ENCODE peak calls at places on chromosomes 16 and 17, in nine cellular contexts. B, S, H, T, L, U, K, X and E are unnamed samples. For H3K4me1, the result is how much of the 10 kb centered on the place peaks cover.

GRCh38 chr16:75305364-75306101 is 54.1 kb upstream of the BCAR1 start:
- DNase-seq in U (no peak), H (no peak), L (peak), X (peak), S (no peak), B (peak), T (peak), K (peak), E (no peak)

GRCh38 chr17:80892900-80893603 is 98.6 kb upstream of the CHMP6 start:
- DNase-seq in S (no peak), X (no peak), K (peak), L (no peak), B (peak), U (no peak), T (peak), H (no peak), E (no peak)

GRCh38 chr16:84569382-84569987 is 48.4 kb downstream of the COTL1 start:
- DNase-seq in K (no peak), S (no peak), T (no peak), U (no peak), H (no peak), X (no peak), B (no peak), L (peak), E (no peak)

GRCh38 chr16:10663146-10663545 is 31.6 kb downstream of the TEKT5 start:
- DNase-seq in X (no peak), K (no peak), H (no peak), B (no peak), U (no peak), L (no peak), S (no peak), T (no peak), E (no peak)

GRCh38 chr17:9115446-9116265 is 94.3 kb downstream of the NTN1 start:
- DNase-seq in H (peak), S (no peak), B (no peak), L (peak), X (peak), K (no peak), T (peak), U (peak), E (no peak)

GRCh38 chr17:44778656-44779210 is 19.9 kb downstream of the ADAM11 start:
- DNase-seq in T (no peak), S (no peak), X (no peak), B (no peak), K (no peak), U (no peak), L (no peak), H (no peak), E (no peak)

GRCh38 chr17:2192367-2193028 is 111.1 kb downstream of the SMG6 start:
- DNase-seq in B (peak), H (no peak), X (peak), T (peak), U (no peak), L (no peak), S (peak), K (peak), E (no peak)

GRCh38 chr17:60354223-60354622 is 37.7 kb downstream of the USP32 start:
- DNase-seq in B (peak), S (no peak), U (no peak), K (no peak), X (no peak), T (peak), L (peak), H (no peak), E (no peak)

GRCh38 chr16:79229371-79229770 is 371.2 kb downstream of the MAF start:
- DNase-seq in K (no peak), X (no peak), L (no peak), B (no peak), U (no peak), T (no peak), H (no peak), S (no peak), E (no peak)

GRCh38 chr17:13477180-13477611 is 124.5 kb downstream of the HS3ST3A1 start:
- DNase-seq in L (peak), H (no peak), K (no peak), B (peak), X (no peak), S (no peak), T (peak), U (no peak), E (no peak)

GRCh38 chr17:45361451-45361850 is 44.6 kb upstream of the MAP3K14 start:
- DNase-seq in X (no peak), S (no peak), B (no peak), T (no peak), L (no peak), H (no peak), U (no peak), K (no peak), E (no peak)

GRCh38 chr16:88746511-88746910 is 38.5 kb downstream of the PIEZO1 start:
- DNase-seq in S (no peak), K (no peak), L (no peak), H (no peak), T (no peak), X (no peak), U (no peak), B (no peak), E (no peak)

GRCh38 chr17:60941028-60941427 is 263.4 kb downstream of the BCAS3 start:
- DNase-seq in B (no peak), L (peak), H (no peak), T (peak), S (no peak), U (peak), X (no peak), K (no peak), E (no peak)

DNA sequence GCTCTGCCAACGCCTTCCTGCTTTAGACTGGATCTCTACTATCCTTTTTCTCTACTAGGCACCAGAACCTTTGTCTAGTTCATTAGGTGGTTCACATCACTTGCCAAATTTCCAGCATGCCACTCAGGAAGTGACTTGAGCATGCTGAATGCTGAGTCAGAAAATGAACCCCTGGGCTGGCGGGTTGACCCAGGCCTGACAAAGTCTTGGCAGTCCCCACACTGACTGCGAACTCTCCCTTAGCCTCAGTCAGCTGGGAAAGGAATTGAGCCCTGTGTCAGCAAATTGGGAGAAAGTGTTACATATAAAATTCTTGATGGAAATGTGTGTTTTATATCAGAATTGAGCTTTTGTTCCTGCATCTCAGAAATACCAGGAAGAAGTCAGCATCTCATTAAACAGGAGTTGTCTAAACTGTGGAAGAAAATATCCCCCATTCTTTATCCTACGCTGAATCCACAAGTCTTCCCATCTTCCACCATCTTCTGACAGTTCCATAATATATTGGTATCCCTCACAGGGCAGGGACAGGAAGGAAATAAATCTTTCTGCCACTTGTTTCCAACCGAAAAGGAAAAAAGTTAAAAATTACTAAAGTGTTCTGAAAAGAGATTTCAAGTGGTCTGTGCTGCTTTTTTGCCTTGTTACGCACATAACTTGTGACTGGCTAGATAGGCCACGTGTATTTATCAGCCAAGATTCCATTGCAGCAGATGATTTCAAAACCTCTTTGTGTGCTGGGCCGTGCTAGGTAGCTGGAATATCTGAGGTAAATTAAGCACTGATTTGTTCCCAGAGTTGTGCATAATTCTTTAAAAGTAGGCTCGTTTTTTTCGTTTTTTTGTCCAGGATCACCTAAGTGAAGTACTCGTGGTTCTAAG is 16.7 kb upstream of the SLC12A3 start:
- DNase-seq in H (no peak), B (peak), L (no peak), T (peak), X (no peak), S (no peak), K (no peak), U (no peak), E (peak)
- H3K4me1 ChIP-seq in H (under half), B (under half), L (under half), T (under half), X (under half), S (under half), K (under half), U (under half), E (under half)

DNA sequence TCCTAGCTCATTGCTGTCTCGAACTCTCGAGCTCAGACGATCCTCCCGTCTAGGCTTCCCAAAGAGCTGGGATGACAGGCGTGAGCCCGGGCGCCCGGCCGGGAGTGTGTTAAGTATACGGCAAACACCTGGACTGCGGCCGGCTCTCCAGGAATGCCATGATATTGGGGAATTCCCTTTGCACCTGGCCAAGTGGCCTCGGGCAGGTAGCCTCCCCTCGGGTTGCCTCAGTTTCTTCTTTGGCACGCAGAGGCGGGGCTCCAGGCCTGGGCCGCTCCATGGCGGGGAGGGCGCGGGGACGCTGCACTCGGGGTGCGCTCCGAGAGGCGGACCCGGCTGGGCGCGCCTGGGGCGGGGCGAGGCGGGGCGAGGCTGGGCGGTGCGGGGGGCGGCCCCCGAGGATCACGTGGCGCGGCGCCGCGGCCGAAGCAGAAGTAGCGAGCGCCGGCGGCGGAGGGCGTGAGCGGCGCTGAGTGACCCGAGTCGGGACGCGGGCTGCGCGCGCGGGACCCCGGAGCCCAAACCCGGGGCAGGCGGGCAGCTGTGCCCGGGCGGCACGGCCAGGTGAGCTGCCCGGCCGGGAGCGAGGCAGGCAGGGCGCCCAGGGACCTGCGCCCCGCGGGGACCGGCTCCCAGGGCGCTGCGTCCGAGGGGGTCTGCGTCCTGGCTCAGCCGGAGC is at the start of gene PLCG2:
- DNase-seq in X (peak), U (peak), K (peak), L (peak), B (peak), S (peak), H (peak), T (peak), E (peak)
- TF ChIP-seq EZH2phosphoT487 in X (no peak), U (no peak), K (no peak), L (no peak), B (no peak), S (no peak), H (no peak), T (no peak), E (no peak)

GRCh38 chr16:85600905-85601639 is 12.1 kb upstream of the GSE1 start:
- DNase-seq in T (no peak), K (no peak), U (no peak), H (no peak), L (no peak), X (no peak), S (no peak), B (no peak), E (no peak)
- H3K4me1 ChIP-seq in T (under half), K (under half), U (half or more), H (under half), L (under half), X (under half), S (under half), B (under half), E (under half)

GRCh38 chr17:72361892-72362291 is 241.1 kb downstream of the SOX9 start:
- DNase-seq in U (no peak), X (no peak), H (no peak), B (peak), L (no peak), S (no peak), K (no peak), T (no peak), E (no peak)

GRCh38 chr17:72360386-72360940 is 239.6 kb downstream of the SOX9 start:
- DNase-seq in H (no peak), X (no peak), U (no peak), L (no peak), T (no peak), K (no peak), B (no peak), S (no peak), E (no peak)

GRCh38 chr17:72359811-72360210 is 239.0 kb downstream of the SOX9 start:
- DNase-seq in H (no peak), T (peak), B (peak), K (no peak), U (no peak), L (no peak), S (no peak), X (no peak), E (no peak)

GRCh38 chr17:72363336-72363620 is 242.5 kb downstream of the SOX9 start:
- DNase-seq in L (no peak), H (no peak), U (no peak), X (peak), B (no peak), K (no peak), T (peak), S (no peak), E (no peak)

DNA sequence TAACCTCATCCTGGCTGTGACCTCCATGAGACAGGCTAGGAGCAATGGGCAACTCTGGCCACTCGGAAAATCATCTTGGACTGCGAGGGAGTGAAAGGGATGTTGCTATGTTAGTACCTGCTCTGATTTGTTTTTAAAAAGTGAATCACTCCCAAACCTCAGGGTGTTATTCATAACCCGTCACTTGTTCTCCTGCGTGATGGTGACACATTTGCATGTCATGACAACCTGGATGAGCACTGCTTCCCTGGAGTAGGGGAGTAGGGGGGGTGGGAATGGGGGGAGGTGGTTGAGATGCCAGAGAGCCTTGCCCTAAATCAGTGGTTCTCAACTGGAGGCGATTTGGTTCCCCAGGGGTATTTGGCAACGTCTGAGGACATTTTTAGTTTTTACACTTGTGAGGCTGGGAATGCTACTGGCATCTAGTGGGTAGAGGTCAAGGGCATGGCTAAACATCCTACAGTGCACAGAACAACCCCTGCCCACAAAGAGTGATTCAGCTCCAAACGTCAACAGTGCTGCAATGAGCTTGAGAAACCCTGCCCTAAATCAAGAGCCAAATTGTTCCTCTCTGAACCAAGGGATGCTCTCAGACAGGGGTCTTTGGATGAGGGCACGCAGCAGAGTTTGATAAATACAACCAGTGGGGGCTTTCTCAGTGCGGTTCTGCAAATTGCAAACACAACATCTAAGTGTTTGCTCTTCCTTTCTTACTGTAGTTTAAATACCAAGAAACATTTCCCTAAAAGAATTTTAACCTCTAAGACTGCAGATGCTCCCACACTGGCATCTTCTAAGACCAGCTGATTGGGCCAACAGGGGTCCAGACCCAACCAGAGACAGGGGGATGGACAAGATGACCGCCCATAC is 241.9 kb downstream of the SOX9 start:
- DNase-seq in B (peak), X (no peak), U (no peak), L (no peak), H (no peak), S (no peak), K (no peak), T (peak), E (no peak)
- TF ChIP-seq EZH2phosphoT487 in B (no peak), X (no peak), U (no peak), L (no peak), H (no peak), S (no peak), K (no peak), T (peak), E (no peak)

GRCh38 chr17:69275751-69276150 is 47.1 kb upstream of the ABCA10 start:
- DNase-seq in T (no peak), S (no peak), L (no peak), U (no peak), K (no peak), B (no peak), H (no peak), X (no peak), E (no peak)
- H3K4me1 ChIP-seq in T (under half), S (under half), L (under half), U (under half), K (under half), B (under half), H (under half), X (under half), E (under half)

GRCh38 chr16:27759301-27759871 is 209.4 kb downstream of the KATNIP start:
- DNase-seq in U (no peak), S (no peak), T (peak), H (no peak), X (no peak), L (no peak), K (no peak), B (peak), E (no peak)
- TF ChIP-seq EZH2phosphoT487 in U (no peak), S (no peak), T (no peak), H (no peak), X (no peak), L (no peak), K (no peak), B (no peak), E (no peak)

GRCh38 chr17:21377821-21378396 is 1.8 kb downstream of the KCNJ12 start:
- DNase-seq in K (no peak), L (no peak), H (peak), U (peak), T (no peak), S (no peak), X (peak), B (no peak), E (no peak)
- H3K4me1 ChIP-seq in K (under half), L (under half), H (under half), U (under half), T (under half), S (under half), X (under half), B (under half), E (under half)

DNA sequence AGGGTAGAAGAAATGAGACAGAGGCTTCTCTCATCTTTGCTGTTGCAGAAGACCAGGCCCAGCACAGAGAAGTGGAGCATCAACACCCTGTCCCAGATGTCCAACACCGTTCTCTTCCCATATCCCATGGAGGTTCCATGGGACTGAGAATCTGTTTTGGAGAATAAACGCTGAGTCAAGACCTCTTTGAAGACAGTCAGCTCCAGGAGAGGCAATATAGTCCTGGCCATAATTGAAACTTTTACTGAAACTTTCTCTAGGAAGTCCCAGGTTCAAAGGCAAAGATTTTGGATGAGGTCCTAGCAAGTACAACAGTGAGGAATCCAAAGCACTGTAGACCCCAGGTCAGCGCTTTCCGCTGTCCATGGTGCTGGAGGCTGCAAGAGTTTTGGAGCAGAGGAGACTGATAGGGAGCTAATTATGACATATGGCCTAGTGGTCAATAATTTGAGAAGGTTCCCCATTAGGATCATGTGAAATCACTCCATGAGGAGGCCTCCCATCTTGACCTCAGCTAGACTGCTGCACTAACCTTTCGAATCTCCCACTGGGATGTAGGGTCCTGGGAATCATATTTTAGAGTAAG is 36.0 kb downstream of the OSBPL7 start:
- DNase-seq in T (peak), X (no peak), L (peak), K (no peak), H (peak), B (peak), U (peak), S (peak), E (peak)
- TF ChIP-seq EZH2phosphoT487 in T (no peak), X (no peak), L (no peak), K (no peak), H (no peak), B (no peak), U (no peak), S (no peak), E (no peak)

DNA sequence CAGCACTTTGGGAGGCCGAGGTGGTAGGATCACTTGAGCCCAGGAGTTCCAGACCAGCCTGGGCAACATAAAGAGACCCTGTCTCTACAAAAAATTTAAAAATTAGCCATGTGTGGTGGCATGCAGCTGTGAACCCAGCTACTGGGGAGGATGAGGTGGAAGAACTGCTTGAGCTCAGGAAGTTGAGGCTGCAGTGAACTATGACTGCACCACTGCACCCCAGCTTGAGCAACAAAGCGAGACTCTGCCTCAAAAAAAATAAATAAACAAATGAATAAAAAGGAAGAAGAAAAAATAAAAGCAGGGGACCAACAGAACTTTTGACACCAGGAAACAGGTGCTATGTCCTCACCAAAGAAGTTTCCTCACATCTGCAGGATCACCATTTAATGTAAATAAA is 14.2 kb downstream of the TERF2 start:
- DNase-seq in H (no peak), S (peak), K (no peak), X (no peak), L (no peak), B (no peak), T (no peak), U (no peak), E (no peak)
- H3K4me1 ChIP-seq in H (under half), S (under half), K (under half), X (under half), L (under half), B (under half), T (under half), U (under half), E (under half)